ENCODE peak calls at places on chromosome 13, in nine cellular contexts. K, A, Q, Y, D, G, J, U and E are unnamed samples.

GRCh38 chr13:75480691-75481175 is 1.2 kb downstream of the TBC1D4 start:
- DNase-seq in U (peak; percentile 57), J (peak; percentile 83), A (peak; percentile 87), G (peak; percentile 61), Q (peak; percentile 15), Y (peak; percentile 83), D (peak; percentile 39), K (peak; percentile 37), E (peak; percentile 79)

GRCh38 chr13:49292742-49293498 is 45.2 kb downstream of the CDADC1 start:
- DNase-seq in D (no peak), A (peak; percentile 49), J (peak; percentile 0), Y (no peak), Q (peak; percentile 26), K (peak; percentile 34), G (no peak), U (peak; percentile 92), E (no peak)

GRCh38 chr13:43232866-43233265 is 209.5 kb downstream of the DNAJC15 start:
- DNase-seq in Y (no peak), Q (no peak), D (no peak), K (peak; percentile 73), U (no peak), A (no peak), J (no peak), G (no peak), E (no peak)

GRCh38 chr13:27821566-27821965 is 29.3 kb downstream of the GSX1 start:
- DNase-seq in Y (no peak), G (no peak), D (no peak), A (no peak), Q (no peak), U (no peak), K (no peak), J (no peak), E (no peak)

GRCh38 chr13:94239135-94239534 is 240.3 kb downstream of the DCT start:
- DNase-seq in K (peak; percentile 56), Q (no peak), D (no peak), A (no peak), Y (no peak), U (peak; percentile 28), J (no peak), G (no peak), E (no peak)

GRCh38 chr13:45540864-45541263 is 74.7 kb downstream of the ERICH6B start:
- DNase-seq in G (no peak), Q (no peak), D (no peak), K (no peak), U (no peak), A (no peak), Y (no peak), J (no peak), E (no peak)

GRCh38 chr13:40101708-40102359 is 446.4 kb downstream of the COG6 start:
- DNase-seq in A (no peak), Q (no peak), Y (no peak), K (no peak), J (no peak), D (no peak), U (no peak), G (no peak), E (no peak)

GRCh38 chr13:40666905-40667621 is 622 bp upstream of the FOXO1 start:
- DNase-seq in U (no peak), A (peak; percentile 70), Y (peak; percentile 89), J (peak; percentile 21), G (peak; percentile 11), K (no peak), Q (no peak), D (peak; percentile 66), E (peak; percentile 94)

GRCh38 chr13:87661471-87661870 is 9.7 kb upstream of the SLITRK5 start:
- DNase-seq in Y (no peak), G (no peak), U (no peak), K (no peak), D (no peak), Q (no peak), J (peak; percentile 30), A (no peak), E (no peak)

GRCh38 chr13:44207476-44207875 is 166.1 kb upstream of the SERP2 start:
- DNase-seq in Q (no peak), A (no peak), U (no peak), K (no peak), D (no peak), J (no peak), G (no peak), Y (no peak), E (no peak)

GRCh38 chr13:84126671-84127171 is 244.4 kb upstream of the SLITRK1 start:
- DNase-seq in J (peak; percentile 99), D (no peak), K (no peak), Y (no peak), U (no peak), Q (no peak), G (no peak), A (no peak), E (peak; percentile 69)

GRCh38 chr13:104641309-104641708 is 1575.1 kb upstream of the SLC10A2 start:
- DNase-seq in A (no peak), Q (no peak), G (no peak), D (no peak), K (no peak), J (no peak), U (no peak), Y (no peak), E (no peak)

GRCh38 chr13:50244913-50245574 is 229.8 kb downstream of the KCNRG start:
- DNase-seq in K (peak; percentile 86), Y (no peak), Q (peak; percentile 51), J (no peak), D (no peak), U (peak; percentile 66), A (peak; percentile 68), G (peak; percentile 59), E (no peak)

GRCh38 chr13:113991191-113991669 is 17.4 kb upstream of the C13orf46 start:
- DNase-seq in U (no peak), D (no peak), Y (peak; percentile 26), K (no peak), J (peak; percentile 82), G (no peak), Q (no peak), A (no peak), E (peak; percentile 11)